ENCODE peak calls at places on chromosomes 2 and 18, in six cellular contexts. Z is right cardiac atrium; I is IMR-90; H is fibroblast of the aortic adventitia; R is CD8-positive, alpha-beta memory T cell; B is pancreas. T is an unnamed sample.

GRCh38 chr2:22999951-23000350 is 385.0 kb upstream of the KLHL29 start:
- DNase-seq in Z (no peak), I (peak), H (no peak), R (no peak), B (no peak), T (no peak)

GRCh38 chr18:23479829-23480505 is 23.3 kb upstream of the RMC1 start:
- DNase-seq in Z (no peak), I (no peak), H (no peak), R (no peak), B (no peak), T (no peak)

GRCh38 chr2:42055573-42056514 is 8.0 kb downstream of the PKDCC start:
- DNase-seq in Z (peak), I (no peak), H (no peak), R (no peak), B (no peak), T (no peak)

GRCh38 chr2:237862528-237862895 is 3.1 kb downstream of the RAMP1 start:
- DNase-seq in Z (no peak), I (no peak), H (no peak), R (no peak), B (no peak), T (no peak)

GRCh38 chr18:12867724-12868123 is 16.3 kb downstream of the PTPN2 start:
- DNase-seq in Z (no peak), I (no peak), H (no peak), R (no peak), B (no peak), T (no peak)

GRCh38 chr2:60759654-60760053 is 3.6 kb downstream of the PAPOLG start:
- DNase-seq in Z (peak), I (no peak), H (no peak), R (no peak), B (no peak), T (no peak)

GRCh38 chr18:62710417-62710816 is 4.9 kb upstream of the PHLPP1 start:
- DNase-seq in Z (no peak), I (peak), H (no peak), R (no peak), B (no peak), T (no peak)

GRCh38 chr2:25088817-25089485 is 47.1 kb downstream of the EFR3B start:
- DNase-seq in Z (peak), I (no peak), H (no peak), R (no peak), B (no peak), T (no peak)

GRCh38 chr18:55088561-55088960 is 129.3 kb upstream of the CCDC68 start:
- DNase-seq in Z (no peak), I (no peak), H (no peak), R (no peak), B (no peak), T (no peak)

GRCh38 chr2:39435974-39436591 is 1.0 kb downstream of the MAP4K3 start:
- DNase-seq in Z (no peak), I (peak), H (peak), R (no peak), B (no peak), T (no peak)

GRCh38 chr2:14677039-14677438 is 44.5 kb downstream of the LRATD1 start:
- DNase-seq in Z (no peak), I (no peak), H (no peak), R (no peak), B (no peak), T (no peak)

GRCh38 chr18:30622104-30622503 is 420.4 kb downstream of the DSC3 start:
- DNase-seq in Z (no peak), I (no peak), H (no peak), R (no peak), B (no peak), T (no peak)

GRCh38 chr2:102122115-102122514 is 20.4 kb upstream of the IL1R1 start:
- DNase-seq in Z (no peak), I (peak), H (peak), R (no peak), B (no peak), T (peak)

DNA sequence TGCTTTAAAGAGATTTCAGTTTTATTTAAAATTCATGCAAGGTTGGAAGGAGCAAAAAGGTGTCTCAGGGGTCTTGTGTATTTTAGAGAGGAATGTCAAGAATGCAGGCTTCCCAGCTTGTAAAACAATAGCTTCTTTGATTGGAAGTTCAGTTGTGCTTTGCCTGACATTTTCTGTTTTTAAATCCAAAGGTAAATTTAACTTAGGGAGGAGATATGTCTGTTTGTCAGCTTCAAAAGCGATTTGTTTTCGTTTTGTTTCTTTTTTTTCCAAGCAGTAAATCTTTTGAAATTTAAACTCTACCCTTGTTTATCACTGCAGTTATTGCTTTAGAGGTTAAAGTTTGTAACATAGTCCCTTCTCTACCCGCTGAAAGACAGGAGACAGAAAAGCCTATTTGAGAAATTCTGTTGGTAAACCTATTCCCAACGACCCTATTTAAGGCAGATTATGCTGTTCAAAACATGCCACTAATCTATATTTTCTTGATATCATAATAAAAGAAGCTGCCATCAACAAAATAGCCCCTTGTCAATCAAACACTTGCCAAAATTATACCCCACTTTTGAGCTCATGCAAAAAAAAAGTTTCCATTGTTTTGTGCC is 639.6 kb downstream of the IRS1 start:
- DNase-seq in Z (no peak), I (no peak), H (no peak), R (no peak), B (no peak), T (no peak)
- H3K4me3 ChIP-seq in Z (no peak), I (no peak), H (no peak), R (no peak), B (no peak), T (no peak)

GRCh38 chr2:172859821-172860707 is 124.4 kb downstream of the RAPGEF4 start:
- DNase-seq in Z (no peak), I (no peak), H (no peak), R (no peak), B (no peak), T (no peak)
- H3K4me3 ChIP-seq in Z (peak), I (no peak), H (no peak), R (no peak), B (no peak), T (no peak)

DNA sequence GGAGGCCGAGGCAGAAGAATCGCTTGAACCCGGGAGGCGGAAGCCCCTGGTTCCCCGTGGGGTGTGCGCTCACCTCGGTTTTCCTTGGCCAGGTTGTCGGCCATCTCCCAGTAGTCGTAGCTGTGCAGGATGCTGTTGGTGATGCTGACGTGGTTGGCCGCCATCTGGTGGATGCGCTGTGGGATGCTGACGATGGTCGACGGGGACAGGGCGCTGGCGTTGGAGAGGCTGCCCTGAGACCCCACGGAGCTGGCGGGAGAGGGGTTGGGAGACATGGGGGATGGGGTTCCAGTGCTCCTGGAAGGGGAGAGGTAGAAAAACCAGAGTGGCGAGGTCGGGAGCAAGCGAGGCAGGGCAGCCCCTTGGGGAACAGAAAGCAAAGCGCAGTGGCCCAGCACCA is 64.4 kb upstream of the REV1 start:
- DNase-seq in Z (no peak), I (no peak), H (no peak), R (no peak), B (no peak), T (no peak)
- H3K4me3 ChIP-seq in Z (no peak), I (no peak), H (no peak), R (no peak), B (no peak), T (no peak)

DNA sequence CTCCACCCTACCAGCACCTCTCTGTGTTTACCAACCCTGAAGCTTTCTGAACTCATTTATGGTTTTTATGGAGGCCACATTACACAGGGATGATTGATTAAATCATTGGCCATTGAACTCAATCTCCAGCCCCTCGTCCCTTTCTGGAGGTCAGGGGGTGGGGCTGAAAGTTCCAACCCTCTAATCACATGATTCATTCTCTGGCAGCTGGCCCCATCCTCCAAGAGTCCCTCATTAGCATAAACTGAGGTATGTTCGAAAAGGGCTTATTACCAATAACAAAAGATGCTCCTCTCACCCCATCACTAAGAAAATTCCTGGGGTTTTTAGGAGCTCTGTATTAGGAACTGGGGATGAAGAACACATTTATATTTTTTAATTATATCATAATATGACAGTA is 92.3 kb downstream of the DIS3L2 start:
- DNase-seq in Z (no peak), I (no peak), H (no peak), R (no peak), B (no peak), T (no peak)
- H3K4me3 ChIP-seq in Z (no peak), I (no peak), H (no peak), R (no peak), B (no peak), T (no peak)

GRCh38 chr2:47521666-47522285 is 118.8 kb downstream of the MSH2 start:
- DNase-seq in Z (peak), I (no peak), H (no peak), R (no peak), B (no peak), T (no peak)
- H3K4me3 ChIP-seq in Z (no peak), I (peak), H (peak), R (peak), B (peak), T (peak)

GRCh38 chr2:96529376-96530143 is 7.0 kb upstream of the ARID5A start:
- DNase-seq in Z (peak), I (no peak), H (no peak), R (no peak), B (no peak), T (no peak)
- H3K4me3 ChIP-seq in Z (no peak), I (no peak), H (no peak), R (no peak), B (no peak), T (no peak)

GRCh38 chr2:128475427-128476211 is 157.0 kb upstream of the HS6ST1 start:
- DNase-seq in Z (no peak), I (no peak), H (no peak), R (no peak), B (no peak), T (no peak)

GRCh38 chr2:128473175-128474013 is 154.7 kb upstream of the HS6ST1 start:
- DNase-seq in Z (peak), I (peak), H (peak), R (no peak), B (no peak), T (peak)

GRCh38 chr2:128474014-128474961 is 155.6 kb upstream of the HS6ST1 start:
- DNase-seq in Z (no peak), I (no peak), H (no peak), R (no peak), B (no peak), T (no peak)

GRCh38 chr2:128474962-128475361 is 156.3 kb upstream of the HS6ST1 start:
- DNase-seq in Z (no peak), I (no peak), H (no peak), R (no peak), B (no peak), T (no peak)

DNA sequence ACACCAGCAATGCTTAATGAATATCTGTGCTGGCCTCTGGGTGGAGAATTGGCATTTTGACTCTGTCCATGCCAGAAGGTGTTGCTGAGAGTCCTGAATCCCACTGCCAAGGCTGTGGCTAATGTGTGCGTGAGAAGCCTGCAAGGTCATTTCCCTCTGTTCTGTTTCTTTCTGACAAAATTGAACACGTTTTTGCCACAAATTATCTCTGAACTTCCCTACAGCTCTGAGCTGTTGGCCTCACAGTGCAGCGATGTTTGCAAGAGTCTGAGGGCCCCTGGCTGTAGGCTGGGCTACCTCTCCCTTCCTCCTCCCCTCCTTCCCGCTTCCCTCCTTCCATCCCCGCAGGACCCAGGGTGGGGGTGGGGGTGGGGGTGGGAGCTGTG is 154.1 kb upstream of the HS6ST1 start:
- DNase-seq in Z (no peak), I (peak), H (peak), R (no peak), B (no peak), T (peak)
- H3K4me3 ChIP-seq in Z (peak), I (no peak), H (no peak), R (no peak), B (no peak), T (no peak)

DNA sequence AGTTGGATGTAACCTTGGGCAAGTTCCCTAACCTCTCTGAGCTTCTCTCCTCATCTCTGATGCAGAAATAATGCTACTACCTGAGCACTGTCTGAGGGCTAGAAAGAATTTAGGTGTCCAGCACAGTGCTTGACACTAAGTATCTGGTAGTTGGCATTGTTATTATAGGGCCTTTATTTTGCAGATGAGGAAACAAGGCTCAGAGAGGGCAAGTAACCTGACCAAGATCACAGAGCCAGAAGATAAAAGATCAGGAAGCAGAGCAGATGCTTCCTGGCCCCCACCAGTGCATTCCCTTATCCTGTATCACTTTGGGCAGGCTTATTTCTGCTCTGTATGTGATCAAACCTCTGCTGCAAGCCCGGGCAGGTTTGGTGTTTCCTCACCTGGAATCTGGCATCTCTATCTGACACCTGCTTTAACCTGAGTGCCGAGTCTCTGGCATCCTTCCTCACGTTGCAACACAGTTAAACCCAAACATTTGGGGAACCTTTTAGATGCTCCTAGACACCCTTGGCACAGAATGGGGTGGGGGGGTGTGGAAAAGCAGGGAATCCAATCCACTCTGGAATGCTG is 69.9 kb downstream of the PLB1 start:
- DNase-seq in Z (no peak), I (no peak), H (no peak), R (no peak), B (no peak), T (no peak)
- H3K4me3 ChIP-seq in Z (no peak), I (no peak), H (no peak), R (no peak), B (no peak), T (no peak)

GRCh38 chr18:57789105-57789504 is 14.0 kb downstream of the ATP8B1 start:
- DNase-seq in Z (no peak), I (peak), H (peak), R (no peak), B (no peak), T (no peak)
- H3K4me3 ChIP-seq in Z (peak), I (peak), H (peak), R (no peak), B (no peak), T (no peak)